ENCODE peak calls at places on chromosomes 16 and 17, in seven cellular contexts. M is left ventricle myocardium inferior, J is psoas muscle, O is Peyer's patch, V is Panc1, P is esophagus muscularis mucosa, C is heart left ventricle. U is an unnamed sample. For H3K36me3, the result is how much of the 10 kb centered on the place peaks cover.

GRCh38 chr16:53054670-53055485 is at the start of gene CHD9:
- DNase-seq in M (peak), J (peak), V (no peak), O (peak), P (peak), C (peak), U (peak)

GRCh38 chr17:4249452-4250029 is 14.2 kb downstream of the ANKFY1 start:
- DNase-seq in C (no peak), M (no peak), O (no peak), J (no peak), P (no peak), V (no peak), U (no peak)

GRCh38 chr16:46650224-46650623 is 29.0 kb upstream of the SHCBP1 start:
- DNase-seq in V (no peak), J (peak), O (no peak), P (no peak), C (no peak), M (no peak), U (no peak)

GRCh38 chr17:75945202-75945601 is 4.4 kb upstream of the FBF1 start:
- DNase-seq in M (no peak), C (no peak), V (no peak), O (no peak), P (no peak), J (no peak), U (no peak)

GRCh38 chr17:3400008-3400407 is 1.8 kb upstream of the OR1E1 start:
- DNase-seq in M (no peak), O (no peak), J (no peak), V (no peak), C (no peak), P (no peak), U (no peak)

GRCh38 chr17:79126139-79126538 is 51.5 kb downstream of the ENGASE start:
- DNase-seq in V (no peak), M (no peak), J (no peak), P (no peak), O (no peak), C (no peak), U (no peak)

GRCh38 chr16:14454391-14454790 is 175.7 kb downstream of the PARN start:
- DNase-seq in P (no peak), O (no peak), V (no peak), J (no peak), C (no peak), M (no peak), U (no peak)

GRCh38 chr16:29994613-29995329 is 646 bp downstream of the HIRIP3 start:
- DNase-seq in J (peak), C (peak), M (no peak), V (no peak), O (peak), P (no peak), U (peak)

GRCh38 chr16:67163164-67163902 is 1.2 kb upstream of the HSF4 start:
- DNase-seq in O (no peak), J (peak), P (no peak), C (no peak), V (no peak), M (peak), U (peak)

GRCh38 chr17:77506371-77506991 is 365.7 kb downstream of the SEC14L1 start:
- DNase-seq in V (no peak), O (no peak), J (no peak), P (no peak), C (no peak), M (no peak), U (no peak)

GRCh38 chr17:34354637-34355036 is 1.6 kb upstream of the CCL13 start:
- DNase-seq in P (no peak), V (no peak), O (no peak), M (no peak), J (no peak), C (no peak), U (no peak)

GRCh38 chr16:28182183-28182582 is 29.6 kb downstream of the XPO6 start:
- DNase-seq in M (no peak), C (no peak), P (no peak), J (no peak), O (no peak), V (no peak), U (no peak)

GRCh38 chr17:14295676-14296075 is 5.2 kb upstream of the HS3ST3B1 start:
- DNase-seq in C (no peak), O (no peak), J (no peak), P (peak), M (no peak), V (no peak), U (no peak)

GRCh38 chr16:48541108-48541786 is 68.7 kb downstream of the N4BP1 start:
- DNase-seq in V (no peak), C (no peak), M (no peak), P (no peak), J (no peak), O (no peak), U (no peak)

GRCh38 chr16:66696669-66697630 is at the start of gene CMTM4:
- DNase-seq in C (peak), P (no peak), M (peak), O (peak), V (no peak), J (peak), U (peak)

GRCh38 chr17:3710951-3711383 is 12.7 kb upstream of the HASPIN start:
- DNase-seq in J (no peak), P (no peak), M (no peak), V (no peak), O (peak), C (no peak), U (no peak)

GRCh38 chr17:79008666-79009387 is 737 bp downstream of the CANT1 start:
- DNase-seq in P (no peak), C (no peak), J (no peak), M (no peak), O (no peak), V (no peak), U (no peak)

GRCh38 chr17:48751172-48751571 is 22.6 kb upstream of the HOXB13 start:
- DNase-seq in O (no peak), C (no peak), M (no peak), J (no peak), P (no peak), V (no peak), U (no peak)

GRCh38 chr17:13736915-13737314 is 135.2 kb upstream of the HS3ST3A1 start:
- DNase-seq in M (no peak), J (no peak), V (no peak), P (peak), O (no peak), C (no peak), U (no peak)

GRCh38 chr17:50371526-50371925 is 1.5 kb downstream of the MRPL27 start:
- DNase-seq in J (no peak), O (no peak), V (no peak), M (no peak), C (no peak), P (no peak), U (no peak)

GRCh38 chr17:28935744-28936460 is 15.4 kb downstream of the PHF12 start:
- DNase-seq in V (no peak), C (no peak), M (no peak), J (no peak), O (no peak), P (no peak), U (no peak)

GRCh38 chr17:68381076-68381900 is 76.0 kb downstream of the WIPI1 start:
- DNase-seq in O (no peak), C (no peak), J (peak), M (no peak), V (peak), P (no peak), U (no peak)

GRCh38 chr17:7479389-7480192 is at the start of gene ZBTB4:
- DNase-seq in P (peak), O (peak), J (peak), C (peak), V (no peak), M (peak), U (peak)

GRCh38 chr17:76458580-76459490 is 5.9 kb upstream of the UBE2O start:
- DNase-seq in M (peak), P (no peak), C (peak), V (no peak), J (no peak), O (peak), U (peak)

GRCh38 chr17:35740997-35741931 is 9.8 kb downstream of the RASL10B start:
- DNase-seq in C (no peak), V (no peak), M (no peak), P (no peak), J (no peak), O (no peak), U (no peak)

GRCh38 chr16:81485824-81486554 is 41.4 kb downstream of the CMIP start:
- DNase-seq in P (no peak), J (peak), V (no peak), C (no peak), O (no peak), M (no peak), U (no peak)

GRCh38 chr17:50274142-50274944 is at the start of gene TMEM92:
- DNase-seq in P (no peak), V (no peak), M (no peak), O (no peak), C (no peak), J (no peak), U (no peak)

GRCh38 chr16:88783391-88784073 is 1.5 kb downstream of the PIEZO1 start:
- DNase-seq in C (no peak), P (no peak), V (no peak), O (peak), M (no peak), J (no peak), U (no peak)

GRCh38 chr16:47705268-47705667 is 244.1 kb downstream of the PHKB start:
- DNase-seq in P (no peak), V (no peak), J (no peak), O (no peak), C (no peak), M (no peak), U (no peak)

GRCh38 chr16:19907161-19907992 is 22.7 kb upstream of the GPRC5B start:
- DNase-seq in M (peak), O (peak), V (peak), C (peak), J (peak), P (no peak), U (peak)

GRCh38 chr17:43720311-43721060 is 38.1 kb downstream of the SOST start:
- DNase-seq in J (peak), O (peak), P (peak), C (peak), V (no peak), M (peak), U (peak)

GRCh38 chr17:53912117-53912516 is 89.4 kb downstream of the KIF2B start:
- DNase-seq in C (no peak), J (no peak), V (no peak), O (no peak), P (no peak), M (no peak), U (no peak)

GRCh38 chr17:56176101-56176500 is 22.8 kb downstream of the ANKFN1 start:
- DNase-seq in O (no peak), C (no peak), V (no peak), M (no peak), P (no peak), J (no peak), U (no peak)

GRCh38 chr16:69114976-69115355 is 9.5 kb downstream of the HAS3 start:
- DNase-seq in P (no peak), C (no peak), J (no peak), M (no peak), V (no peak), O (no peak), U (no peak)
- H3K36me3 ChIP-seq in P (half or more), C (under half), J (half or more), M (under half), V (under half), O (under half), U (half or more)

DNA sequence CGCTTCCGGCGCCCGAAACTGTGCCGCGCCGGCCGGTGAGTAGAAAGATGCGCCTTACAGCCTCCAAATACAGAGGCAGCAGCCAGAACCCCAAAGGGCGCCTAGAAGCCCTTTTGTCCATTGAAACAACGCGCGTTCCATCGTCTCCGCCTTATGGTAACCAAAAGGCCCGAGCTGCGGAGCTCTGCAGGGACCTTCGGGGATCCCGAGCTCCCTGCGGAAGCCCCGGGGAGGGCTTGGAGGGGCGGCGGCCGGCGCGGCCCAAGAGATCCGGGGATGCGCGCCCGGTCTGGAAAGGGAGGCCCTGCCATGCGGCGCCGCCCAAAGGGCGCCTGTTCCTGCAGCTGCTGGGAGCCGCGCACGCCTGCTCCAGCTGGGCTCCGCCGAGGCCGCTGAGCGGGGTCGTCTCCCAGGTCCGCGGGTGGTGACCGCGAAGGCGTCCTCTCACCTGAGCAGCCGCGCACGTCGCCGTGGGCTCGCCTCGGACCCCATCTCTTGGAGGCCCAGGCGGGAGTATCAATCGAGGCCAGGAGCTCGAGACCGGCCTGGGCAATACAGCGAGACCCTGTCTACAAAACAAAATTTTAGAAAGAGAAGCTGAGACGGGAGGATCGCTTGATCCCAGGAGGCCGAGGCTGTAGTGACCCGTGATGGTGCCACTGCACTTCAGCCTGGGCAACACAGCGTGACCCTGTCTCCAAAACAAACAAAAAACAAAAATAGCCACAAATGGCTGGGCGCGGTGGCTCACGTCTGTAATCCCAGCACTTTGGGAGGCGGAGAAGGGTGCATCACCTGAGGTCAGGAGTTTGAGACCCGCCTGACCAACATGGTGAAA is 805 bp upstream of the FBXO31 start:
- DNase-seq in V (no peak), O (no peak), M (peak), C (peak), P (no peak), J (peak), U (no peak)
- TF ChIP-seq CTCF in V (no peak), O (no peak), M (no peak), C (no peak), P (no peak), J (no peak), U (peak)

GRCh38 chr17:17892731-17893130 is 55.9 kb upstream of the SREBF1 start:
- DNase-seq in J (no peak), P (no peak), O (no peak), V (no peak), M (no peak), C (no peak), U (no peak)

GRCh38 chr17:17892009-17892408 is 55.2 kb upstream of the SREBF1 start:
- DNase-seq in M (no peak), P (no peak), J (no peak), V (no peak), C (no peak), O (no peak), U (no peak)

GRCh38 chr17:17889922-17890321 is 53.1 kb upstream of the SREBF1 start:
- DNase-seq in O (no peak), V (no peak), P (no peak), C (no peak), J (no peak), M (no peak), U (no peak)

GRCh38 chr17:17888821-17889220 is 52.0 kb upstream of the SREBF1 start:
- DNase-seq in J (no peak), O (no peak), C (no peak), M (no peak), V (no peak), P (no peak), U (no peak)

DNA sequence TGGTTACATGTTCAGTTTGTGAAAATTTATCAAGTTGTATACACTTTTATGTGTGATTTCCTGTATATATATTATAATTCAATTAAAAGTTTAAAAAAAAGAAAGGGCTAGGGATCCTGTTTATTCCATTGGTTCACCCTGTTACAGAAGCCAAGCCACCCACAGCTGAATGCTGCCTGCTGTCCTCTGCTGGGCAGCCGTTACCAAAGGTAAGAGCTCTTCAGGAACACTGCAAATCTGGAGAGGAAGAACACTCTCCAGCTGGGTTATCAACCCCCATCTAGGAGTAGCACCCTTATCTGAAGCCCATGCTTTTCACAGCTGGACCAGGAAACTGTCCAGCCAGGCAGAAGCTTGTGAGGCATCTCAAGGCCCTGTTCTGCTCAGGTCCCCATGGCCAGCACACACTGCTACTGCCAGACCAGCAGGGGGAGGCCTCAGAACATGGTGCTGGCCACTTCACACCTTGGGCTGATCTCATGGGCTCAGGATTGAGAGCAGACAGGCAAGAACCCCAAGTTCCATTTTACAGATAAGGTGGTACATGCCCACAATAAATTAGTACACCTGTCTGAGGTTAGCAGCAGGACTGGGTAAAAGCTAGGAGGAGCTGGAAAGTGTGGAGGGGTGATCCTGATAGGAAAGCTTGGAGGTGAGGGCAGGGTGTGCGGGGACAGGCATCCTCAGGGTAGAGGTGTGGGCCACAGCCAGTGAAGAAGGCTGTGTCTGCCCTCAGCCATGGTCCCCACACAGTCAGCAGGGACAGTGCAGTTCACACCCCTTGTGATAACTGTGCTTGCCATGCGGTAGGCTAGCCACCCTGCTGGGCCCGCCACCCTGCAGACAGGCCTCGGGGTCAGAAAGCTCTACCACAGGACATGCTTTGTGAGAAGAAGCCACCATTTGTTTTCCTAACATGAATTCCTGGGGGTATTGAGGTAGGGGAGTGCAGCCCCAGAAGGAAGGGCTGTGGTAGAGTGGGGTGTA is 54.3 kb upstream of the SREBF1 start:
- DNase-seq in O (no peak), P (no peak), V (peak), J (peak), M (peak), C (no peak), U (peak)
- H3K36me3 ChIP-seq in O (under half), P (under half), V (under half), J (under half), M (under half), C (under half), U (under half)

DNA sequence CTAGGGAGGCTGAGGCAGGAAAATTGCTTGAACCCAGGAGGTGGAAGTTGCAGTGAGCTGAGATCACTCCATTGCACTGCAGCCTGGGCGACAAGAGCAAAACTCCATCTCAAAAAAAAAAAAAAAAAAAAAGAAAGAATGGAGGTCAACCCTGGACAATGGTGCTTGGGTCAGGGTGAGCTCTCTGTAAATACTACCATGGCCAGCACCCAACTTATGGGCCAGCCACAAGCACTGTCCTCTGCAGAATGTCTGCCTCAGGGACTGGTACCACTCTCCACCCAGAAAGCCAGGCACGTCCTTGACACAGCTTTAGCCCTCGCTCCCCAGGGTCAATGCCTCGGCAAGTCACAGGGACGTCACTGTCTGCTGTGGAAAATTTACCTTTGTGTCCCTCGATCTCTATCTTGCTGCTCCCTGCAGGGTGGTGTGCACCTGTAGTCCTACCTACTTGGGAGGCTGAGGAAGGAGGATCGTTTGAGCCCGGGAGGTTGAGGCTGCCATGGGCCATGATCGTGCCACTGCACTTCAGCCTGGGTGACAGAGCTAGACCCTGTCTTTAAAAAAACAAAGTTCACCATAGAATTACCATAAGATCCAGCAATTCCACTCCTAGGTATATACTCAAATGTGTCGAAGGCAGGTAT is 123.3 kb downstream of the IRX3 start:
- DNase-seq in P (no peak), J (no peak), M (no peak), C (no peak), V (no peak), O (no peak), U (no peak)
- TF ChIP-seq CTCF in P (no peak), J (no peak), M (no peak), C (no peak), V (no peak), O (no peak), U (no peak)

GRCh38 chr16:31451201-31451600 is 8.1 kb upstream of the ARMC5 start:
- DNase-seq in C (no peak), O (no peak), V (no peak), J (no peak), P (no peak), M (no peak), U (no peak)

GRCh38 chr16:31453255-31454204 is 5.8 kb upstream of the ARMC5 start:
- DNase-seq in C (no peak), P (no peak), J (peak), V (no peak), M (no peak), O (no peak), U (no peak)

GRCh38 chr16:31451681-31452351 is 7.5 kb upstream of the ARMC5 start:
- DNase-seq in P (no peak), C (no peak), O (no peak), J (peak), M (peak), V (no peak), U (peak)

GRCh38 chr16:31455601-31456314 is 3.5 kb upstream of the ARMC5 start:
- DNase-seq in V (no peak), O (no peak), J (no peak), P (no peak), C (no peak), M (no peak), U (no peak)

GRCh38 chr16:31452631-31453106 is 6.6 kb upstream of the ARMC5 start:
- DNase-seq in J (no peak), M (no peak), V (no peak), O (no peak), C (no peak), P (no peak), U (no peak)
- H3K36me3 ChIP-seq in J (under half), M (under half), V (under half), O (under half), C (under half), P (under half), U (under half)